ENCODE peak calls at places on chromosomes 12 and 14, in four cellular contexts. One of them, this sample, is unnamed.

GRCh38 chr12:47817272-47818006 is 2.3 kb downstream of the HDAC7 start:
- DNase-seq in A172: no peak
- DNase-seq in activated CD4-positive, CD25-positive, alpha-beta regulatory T cell treated with anti-CD3 and anti-CD28 coated beads, Interleukin-2, amount 50 U/mL, for 72 hours: no peak
- DNase-seq in B cell: no peak
- DNase-seq in this sample: no peak

GRCh38 chr14:51581017-51581881 is 70.5 kb upstream of the FRMD6 start:
- DNase-seq in A172: peak; percentile 78
- DNase-seq in activated CD4-positive, CD25-positive, alpha-beta regulatory T cell treated with anti-CD3 and anti-CD28 coated beads, Interleukin-2, amount 50 U/mL, for 72 hours: no peak
- DNase-seq in B cell: no peak
- DNase-seq in this sample: no peak

GRCh38 chr12:1131811-1132224 is 140.8 kb downstream of the ERC1 start:
- DNase-seq in A172: no peak
- DNase-seq in activated CD4-positive, CD25-positive, alpha-beta regulatory T cell treated with anti-CD3 and anti-CD28 coated beads, Interleukin-2, amount 50 U/mL, for 72 hours: no peak
- DNase-seq in B cell: no peak
- DNase-seq in this sample: no peak

GRCh38 chr12:69688021-69688420 is 11.1 kb downstream of the BEST3 start:
- DNase-seq in A172: peak; percentile 22
- DNase-seq in activated CD4-positive, CD25-positive, alpha-beta regulatory T cell treated with anti-CD3 and anti-CD28 coated beads, Interleukin-2, amount 50 U/mL, for 72 hours: no peak
- DNase-seq in B cell: no peak
- DNase-seq in this sample: no peak

GRCh38 chr12:93103154-93103553 is 174.1 kb upstream of the EEA1 start:
- DNase-seq in A172: no peak
- DNase-seq in activated CD4-positive, CD25-positive, alpha-beta regulatory T cell treated with anti-CD3 and anti-CD28 coated beads, Interleukin-2, amount 50 U/mL, for 72 hours: no peak
- DNase-seq in B cell: no peak
- DNase-seq in this sample: no peak

GRCh38 chr12:79883216-79883615 is 51.7 kb downstream of the PPP1R12A start:
- DNase-seq in A172: peak; percentile 18
- DNase-seq in activated CD4-positive, CD25-positive, alpha-beta regulatory T cell treated with anti-CD3 and anti-CD28 coated beads, Interleukin-2, amount 50 U/mL, for 72 hours: no peak
- DNase-seq in B cell: no peak
- DNase-seq in this sample: no peak

GRCh38 chr14:74655597-74656389 is 43.8 kb upstream of the LTBP2 start:
- DNase-seq in A172: no peak
- DNase-seq in activated CD4-positive, CD25-positive, alpha-beta regulatory T cell treated with anti-CD3 and anti-CD28 coated beads, Interleukin-2, amount 50 U/mL, for 72 hours: no peak
- DNase-seq in B cell: no peak
- DNase-seq in this sample: no peak

GRCh38 chr14:54840798-54841197 is 61.8 kb downstream of the GCH1 start:
- DNase-seq in A172: no peak
- DNase-seq in activated CD4-positive, CD25-positive, alpha-beta regulatory T cell treated with anti-CD3 and anti-CD28 coated beads, Interleukin-2, amount 50 U/mL, for 72 hours: no peak
- DNase-seq in B cell: no peak
- DNase-seq in this sample: peak; percentile 17

GRCh38 chr14:41607119-41607785 is 576 bp downstream of the LRFN5 start:
- DNase-seq in A172: no peak
- DNase-seq in activated CD4-positive, CD25-positive, alpha-beta regulatory T cell treated with anti-CD3 and anti-CD28 coated beads, Interleukin-2, amount 50 U/mL, for 72 hours: no peak
- DNase-seq in B cell: no peak
- DNase-seq in this sample: no peak

GRCh38 chr14:89672636-89673279 is 255.7 kb upstream of the FOXN3 start:
- DNase-seq in A172: no peak
- DNase-seq in activated CD4-positive, CD25-positive, alpha-beta regulatory T cell treated with anti-CD3 and anti-CD28 coated beads, Interleukin-2, amount 50 U/mL, for 72 hours: no peak
- DNase-seq in B cell: no peak
- DNase-seq in this sample: no peak

GRCh38 chr12:87848248-87848868 is 180.8 kb downstream of the C12orf50 start:
- DNase-seq in A172: peak; percentile 51
- DNase-seq in activated CD4-positive, CD25-positive, alpha-beta regulatory T cell treated with anti-CD3 and anti-CD28 coated beads, Interleukin-2, amount 50 U/mL, for 72 hours: no peak
- DNase-seq in B cell: no peak
- DNase-seq in this sample: peak; percentile 31

GRCh38 chr12:126389215-126389841 is 1324.1 kb downstream of the AACS start:
- DNase-seq in A172: peak; percentile 46
- DNase-seq in activated CD4-positive, CD25-positive, alpha-beta regulatory T cell treated with anti-CD3 and anti-CD28 coated beads, Interleukin-2, amount 50 U/mL, for 72 hours: no peak
- DNase-seq in B cell: no peak
- DNase-seq in this sample: no peak

GRCh38 chr14:60951781-60952435 is 29.0 kb downstream of the TRMT5 start:
- DNase-seq in A172: no peak
- DNase-seq in activated CD4-positive, CD25-positive, alpha-beta regulatory T cell treated with anti-CD3 and anti-CD28 coated beads, Interleukin-2, amount 50 U/mL, for 72 hours: no peak
- DNase-seq in B cell: no peak
- DNase-seq in this sample: no peak

GRCh38 chr14:103103461-103104388 is 9.2 kb downstream of the EXOC3L4 start:
- DNase-seq in A172: peak; percentile 38
- DNase-seq in activated CD4-positive, CD25-positive, alpha-beta regulatory T cell treated with anti-CD3 and anti-CD28 coated beads, Interleukin-2, amount 50 U/mL, for 72 hours: no peak
- DNase-seq in B cell: no peak
- DNase-seq in this sample: no peak

GRCh38 chr12:110120878-110121277 is 3.3 kb upstream of the IFT81 start:
- DNase-seq in A172: no peak
- DNase-seq in activated CD4-positive, CD25-positive, alpha-beta regulatory T cell treated with anti-CD3 and anti-CD28 coated beads, Interleukin-2, amount 50 U/mL, for 72 hours: no peak
- DNase-seq in B cell: no peak
- DNase-seq in this sample: no peak

GRCh38 chr12:46983959-46984833 is 95.2 kb upstream of the PCED1B start:
- DNase-seq in A172: peak; percentile 80
- DNase-seq in activated CD4-positive, CD25-positive, alpha-beta regulatory T cell treated with anti-CD3 and anti-CD28 coated beads, Interleukin-2, amount 50 U/mL, for 72 hours: no peak
- DNase-seq in B cell: peak; percentile 49
- DNase-seq in this sample: peak; percentile 28

GRCh38 chr12:117189725-117190209 is 503 bp downstream of the FBXO21 start:
- DNase-seq in A172: peak; percentile 14
- DNase-seq in activated CD4-positive, CD25-positive, alpha-beta regulatory T cell treated with anti-CD3 and anti-CD28 coated beads, Interleukin-2, amount 50 U/mL, for 72 hours: peak; percentile 53
- DNase-seq in B cell: peak; percentile 64
- DNase-seq in this sample: peak; percentile 55

GRCh38 chr12:93229494-93230310 is 148.0 kb upstream of the NUDT4 start:
- DNase-seq in A172: peak; percentile 85
- DNase-seq in activated CD4-positive, CD25-positive, alpha-beta regulatory T cell treated with anti-CD3 and anti-CD28 coated beads, Interleukin-2, amount 50 U/mL, for 72 hours: no peak
- DNase-seq in B cell: no peak
- DNase-seq in this sample: no peak

GRCh38 chr12:6653342-6653741 is 6.1 kb upstream of the ACRBP start:
- DNase-seq in A172: no peak
- DNase-seq in activated CD4-positive, CD25-positive, alpha-beta regulatory T cell treated with anti-CD3 and anti-CD28 coated beads, Interleukin-2, amount 50 U/mL, for 72 hours: no peak
- DNase-seq in B cell: no peak
- DNase-seq in this sample: no peak